ENCODE peak calls at places on chromosome 1, in ten cellular contexts. O is brain microvascular endothelial cell; A is NB4; F is Calu3; K is MM.1S; Z is prostate gland; C is progenitor cell of endocrine pancreas; U is AG04450; H is heart right ventricle; L is activated CD8-positive, alpha-beta T cell treated with anti-CD3 and anti-CD28 coated beads for 36 hours. Y is an unnamed sample.

GRCh38 chr1:98429851-98430496 is 231.5 kb upstream of the SNX7 start:
- DNase-seq in Z (no peak), H (no peak), K (no peak), O (no peak), L (no peak), F (peak), U (no peak), C (no peak), A (no peak), Y (no peak)

GRCh38 chr1:212814548-212814947 is 22.9 kb downstream of the TATDN3 start:
- DNase-seq in O (no peak), C (peak), F (no peak), U (no peak), H (no peak), A (no peak), L (no peak), K (no peak), Z (no peak), Y (no peak)

GRCh38 chr1:147243228-147243685 is 773 bp downstream of the CHD1L start:
- DNase-seq in L (peak), F (peak), A (peak), H (no peak), C (no peak), O (no peak), K (no peak), U (no peak), Z (no peak), Y (peak)

GRCh38 chr1:112735752-112736151 is 20.6 kb upstream of the PPM1J start:
- DNase-seq in C (no peak), F (no peak), U (peak), K (no peak), H (no peak), L (no peak), A (no peak), O (peak), Z (no peak), Y (no peak)

GRCh38 chr1:208455821-208456220 is 211.6 kb upstream of the PLXNA2 start:
- DNase-seq in H (no peak), K (no peak), F (no peak), C (no peak), L (no peak), A (no peak), Z (no peak), U (no peak), O (peak), Y (no peak)

GRCh38 chr1:111154021-111154999 is 14.3 kb downstream of the CEPT1 start:
- DNase-seq in K (no peak), A (peak), F (no peak), U (no peak), C (no peak), L (no peak), Z (no peak), O (no peak), H (no peak), Y (no peak)

GRCh38 chr1:74847720-74848119 is 114.8 kb downstream of the TYW3 start:
- DNase-seq in L (no peak), K (no peak), O (no peak), F (no peak), A (no peak), Z (no peak), C (no peak), H (no peak), U (no peak), Y (no peak)

GRCh38 chr1:230306158-230306557 is 120.0 kb downstream of the PGBD5 start:
- DNase-seq in O (no peak), A (no peak), L (peak), C (no peak), F (no peak), U (no peak), K (peak), H (no peak), Z (no peak), Y (peak)

GRCh38 chr1:26666855-26667254 is 29.0 kb upstream of the ARID1A start:
- DNase-seq in C (no peak), A (peak), K (no peak), H (no peak), F (no peak), Z (no peak), O (no peak), U (no peak), L (peak), Y (no peak)

GRCh38 chr1:228778946-228779345 is 43.7 kb downstream of the RHOU start:
- DNase-seq in K (no peak), L (no peak), H (no peak), Z (no peak), C (no peak), O (no peak), F (no peak), A (peak), U (no peak), Y (no peak)

GRCh38 chr1:245500546-245500945 is 345.8 kb downstream of the KIF26B start:
- DNase-seq in K (no peak), A (peak), U (peak), C (no peak), H (no peak), Z (peak), O (no peak), L (no peak), F (peak), Y (no peak)

GRCh38 chr1:30397576-30397975 is 325.8 kb downstream of the MATN1 start:
- DNase-seq in H (no peak), C (no peak), O (no peak), L (no peak), F (no peak), A (no peak), U (no peak), K (no peak), Z (no peak), Y (no peak)

GRCh38 chr1:11062965-11063401 is 3.2 kb upstream of the SRM start:
- DNase-seq in U (no peak), K (no peak), A (peak), L (peak), F (no peak), C (no peak), H (no peak), Z (no peak), O (no peak), Y (peak)

GRCh38 chr1:82562448-82562847 is 761.7 kb downstream of the ADGRL2 start:
- DNase-seq in L (no peak), C (no peak), K (no peak), H (no peak), U (no peak), A (no peak), O (no peak), Z (no peak), F (no peak), Y (no peak)

GRCh38 chr1:212791261-212791675 is 309 bp downstream of the NSL1 start:
- DNase-seq in L (no peak), K (no peak), Z (no peak), U (no peak), F (no peak), A (no peak), C (no peak), H (no peak), O (peak), Y (no peak)

GRCh38 chr1:29197590-29197924 is 15.9 kb upstream of the SRSF4 start:
- DNase-seq in H (no peak), Z (peak), F (peak), C (no peak), A (peak), U (no peak), O (peak), L (peak), K (peak), Y (peak)

GRCh38 chr1:109765896-109766615 is 2.3 kb upstream of the EPS8L3 start:
- DNase-seq in O (no peak), L (no peak), A (no peak), K (no peak), U (no peak), F (no peak), H (no peak), Z (no peak), C (no peak), Y (no peak)

GRCh38 chr1:151006331-151007052 is at the start of gene MINDY1:
- DNase-seq in H (peak), U (peak), L (peak), O (peak), F (peak), K (peak), A (peak), C (peak), Z (peak), Y (peak)
- TF ChIP-seq CTCF in H (no peak), U (peak), L (no peak), O (peak), F (peak), K (peak), A (peak), C (peak), Z (peak), Y (no peak)

GRCh38 chr1:106189780-106190179 is 866.7 kb upstream of the PRMT6 start:
- DNase-seq in O (no peak), C (no peak), U (no peak), H (no peak), F (no peak), L (no peak), K (no peak), A (no peak), Z (no peak), Y (no peak)

DNA sequence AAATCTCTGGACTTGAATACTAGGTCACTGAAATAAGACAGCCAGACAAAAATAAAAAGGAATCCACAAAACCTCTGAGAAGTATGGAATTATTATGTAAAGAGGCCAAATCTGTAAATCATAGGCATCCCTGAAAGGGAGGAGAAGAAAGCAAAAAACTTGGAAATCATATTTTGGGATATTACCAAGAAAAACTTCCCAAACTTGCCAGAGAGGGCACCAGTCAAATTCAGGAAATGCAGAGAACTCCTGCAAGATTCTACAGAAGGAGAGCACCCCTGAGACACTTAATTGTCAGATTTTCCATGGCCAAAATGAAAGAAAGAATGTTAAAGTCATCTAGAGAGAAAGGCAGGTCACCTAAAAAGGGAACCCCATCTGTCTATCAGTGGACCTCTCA is 862.3 kb upstream of the PRMT6 start:
- DNase-seq in F (no peak), O (no peak), Z (no peak), A (no peak), H (no peak), U (no peak), C (no peak), L (no peak), K (no peak), Y (no peak)
- TF ChIP-seq CTCF in F (no peak), O (no peak), Z (no peak), A (no peak), H (no peak), U (no peak), C (no peak), L (no peak), K (no peak), Y (no peak)

GRCh38 chr1:233791372-233791703 is 113.1 kb upstream of the SLC35F3 start:
- DNase-seq in O (no peak), A (no peak), F (no peak), H (no peak), L (no peak), Z (no peak), C (no peak), K (no peak), U (no peak), Y (no peak)
- TF ChIP-seq CTCF in O (no peak), A (no peak), F (no peak), H (no peak), L (peak), Z (no peak), C (no peak), K (no peak), U (no peak), Y (no peak)

GRCh38 chr1:73811798-73812197 is 386.2 kb downstream of the LRRIQ3 start:
- DNase-seq in F (no peak), K (no peak), A (no peak), U (no peak), O (no peak), C (no peak), L (no peak), Z (no peak), H (no peak), Y (no peak)

GRCh38 chr1:73813726-73814125 is 384.2 kb downstream of the LRRIQ3 start:
- DNase-seq in U (no peak), L (no peak), F (no peak), C (no peak), H (no peak), A (no peak), Z (no peak), K (no peak), O (no peak), Y (no peak)
- TF ChIP-seq CTCF in U (no peak), L (no peak), F (no peak), C (no peak), H (no peak), A (no peak), Z (no peak), K (no peak), O (no peak), Y (no peak)

GRCh38 chr1:154987326-154987725 is 4.2 kb downstream of the FLAD1 start:
- DNase-seq in L (no peak), C (no peak), U (no peak), O (no peak), Z (no peak), K (no peak), H (no peak), F (no peak), A (no peak), Y (no peak)

GRCh38 chr1:154989195-154989860 is 4.1 kb upstream of the LENEP start:
- DNase-seq in C (no peak), L (no peak), K (no peak), F (no peak), A (no peak), O (no peak), U (no peak), H (no peak), Z (no peak), Y (no peak)

GRCh38 chr1:154990276-154990675 is 3.1 kb upstream of the LENEP start:
- DNase-seq in A (no peak), L (no peak), Z (no peak), F (no peak), U (no peak), C (no peak), K (no peak), O (no peak), H (no peak), Y (no peak)

GRCh38 chr1:154983776-154984466 is 777 bp downstream of the FLAD1 start:
- DNase-seq in L (no peak), C (no peak), H (no peak), O (no peak), K (peak), A (no peak), Z (no peak), F (no peak), U (no peak), Y (no peak)

GRCh38 chr1:154988053-154988954 is 5.1 kb upstream of the LENEP start:
- DNase-seq in Z (no peak), L (no peak), C (no peak), F (no peak), H (no peak), A (peak), U (no peak), O (no peak), K (peak), Y (no peak)
- TF ChIP-seq CTCF in Z (no peak), L (no peak), C (no peak), F (peak), H (no peak), A (no peak), U (peak), O (no peak), K (peak), Y (no peak)

GRCh38 chr1:240362826-240363225 is 249.1 kb downstream of the GREM2 start:
- DNase-seq in U (no peak), L (no peak), C (no peak), F (no peak), A (no peak), H (no peak), Z (no peak), K (no peak), O (no peak), Y (no peak)

GRCh38 chr1:240366636-240367035 is 245.3 kb downstream of the GREM2 start:
- DNase-seq in U (no peak), O (no peak), H (no peak), K (no peak), Z (no peak), F (no peak), C (no peak), L (no peak), A (no peak), Y (no peak)

DNA sequence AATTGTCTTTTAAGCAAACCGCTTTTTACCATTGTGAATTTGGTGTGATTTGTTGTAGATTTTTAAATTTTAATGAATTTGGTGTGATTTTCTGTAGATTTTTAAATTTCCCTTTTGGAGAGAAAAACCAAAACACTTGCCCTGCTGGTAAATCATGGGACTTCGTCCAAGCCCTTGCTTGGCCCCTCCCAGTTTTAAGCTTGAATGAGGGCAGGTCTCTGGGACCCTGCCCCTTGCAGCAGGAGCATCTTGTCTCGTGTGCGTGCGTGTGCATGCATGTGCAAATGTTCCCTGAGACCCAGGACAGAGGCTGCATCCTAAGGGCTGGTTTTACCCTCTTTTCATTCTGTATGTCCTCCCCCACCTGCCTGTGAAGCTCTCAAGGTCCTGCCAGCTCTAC is 248.6 kb downstream of the GREM2 start:
- DNase-seq in F (no peak), O (no peak), H (no peak), L (no peak), U (no peak), Z (no peak), C (no peak), A (no peak), K (no peak), Y (no peak)
- TF ChIP-seq CTCF in F (no peak), O (no peak), H (no peak), L (no peak), U (no peak), Z (no peak), C (no peak), A (no peak), K (no peak), Y (no peak)